ENCODE peak calls at places on chromosomes 2 and 18, in ten cellular contexts. F, N, A, I, J, G, C, X, M and D are unnamed samples.
A peak's percentile ranks its signal among the peaks of the same experiment; 100 is the strongest.

GRCh38 chr18:58891753-58892152 is 27.1 kb downstream of the ZNF532 start:
- DNase-seq in I (no peak), A (no peak), G (no peak), J (no peak), N (no peak), C (no peak), X (no peak), F (no peak), M (no peak), D (no peak)

GRCh38 chr2:96685592-96686459 is 43.3 kb downstream of the FER1L5 start:
- DNase-seq in C (no peak), J (peak; percentile 82), G (peak; percentile 79), F (no peak), A (no peak), N (no peak), M (no peak), I (no peak), X (no peak), D (no peak)

GRCh38 chr2:166628478-166629136 is 134.6 kb upstream of the SCN7A start:
- DNase-seq in I (no peak), M (peak; percentile 40), G (no peak), N (no peak), F (no peak), J (peak; percentile 71), A (no peak), C (no peak), X (no peak), D (no peak)

GRCh38 chr2:74128206-74128605 is 19.5 kb downstream of the BOLA3 start:
- DNase-seq in G (no peak), N (peak; percentile 41), M (no peak), F (no peak), X (no peak), A (no peak), J (no peak), I (no peak), C (no peak), D (no peak)

GRCh38 chr2:20362701-20363435 is 12.2 kb upstream of the PUM2 start:
- DNase-seq in M (no peak), C (no peak), F (no peak), G (no peak), X (no peak), I (no peak), N (no peak), A (no peak), J (no peak), D (no peak)

GRCh38 chr2:189213226-189213625 is 33.7 kb upstream of the COL5A2 start:
- DNase-seq in C (no peak), G (no peak), M (no peak), A (no peak), X (no peak), J (no peak), F (no peak), N (peak; percentile 44), I (no peak), D (no peak)

GRCh38 chr2:25169073-25169470 is 692 bp upstream of the POMC start:
- DNase-seq in X (no peak), I (no peak), J (no peak), A (no peak), C (no peak), F (no peak), N (no peak), M (no peak), G (no peak), D (no peak)

GRCh38 chr18:36265035-36265434 is 32.5 kb upstream of the FHOD3 start:
- DNase-seq in N (no peak), J (no peak), A (no peak), X (no peak), M (no peak), G (no peak), F (no peak), C (no peak), I (no peak), D (no peak)

GRCh38 chr2:20080839-20081348 is 29.5 kb upstream of the LAPTM4A start:
- DNase-seq in F (no peak), I (no peak), C (no peak), X (no peak), N (no peak), A (no peak), J (peak; percentile 57), G (no peak), M (no peak), D (no peak)

DNA sequence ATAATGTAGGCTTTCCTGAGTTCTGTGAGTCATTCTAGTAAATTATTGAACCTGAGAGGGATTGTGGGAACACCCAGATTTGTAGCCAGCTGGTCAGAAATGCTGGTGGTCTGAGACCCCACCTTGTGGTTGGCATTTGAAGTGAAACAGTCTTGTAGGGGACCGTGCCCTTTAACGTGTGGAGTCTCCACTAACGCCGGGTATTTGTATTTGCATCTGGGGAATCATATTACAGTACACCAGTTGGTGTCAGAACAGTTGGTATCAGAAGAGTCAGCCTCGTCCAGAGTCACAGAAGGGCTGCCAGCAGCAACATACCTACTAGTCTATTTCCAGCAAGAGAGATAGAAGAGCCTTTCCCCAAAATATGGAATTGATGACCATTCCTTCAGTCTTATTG is 38.3 kb upstream of the PTPN4 start:
- DNase-seq in A (no peak), I (no peak), X (no peak), J (no peak), N (no peak), M (no peak), F (no peak), G (no peak), C (no peak), D (no peak)
- TF ChIP-seq CTCF in A (no peak), I (peak; percentile 16), X (no peak), J (peak; percentile 54), N (no peak), M (no peak), F (no peak), G (no peak), C (no peak), D (no peak)

GRCh38 chr2:131154647-131155046 is 49.5 kb downstream of the PLEKHB2 start:
- DNase-seq in M (no peak), A (no peak), J (peak; percentile 41), C (no peak), X (no peak), N (no peak), F (no peak), I (no peak), G (no peak), D (no peak)

GRCh38 chr2:131152065-131152464 is 46.9 kb downstream of the PLEKHB2 start:
- DNase-seq in N (peak; percentile 36), M (no peak), A (no peak), J (peak; percentile 52), C (no peak), G (no peak), I (no peak), F (peak; percentile 51), X (no peak), D (no peak)

GRCh38 chr2:131155208-131155855 is 50.2 kb downstream of the PLEKHB2 start:
- DNase-seq in M (no peak), A (no peak), I (no peak), C (no peak), J (no peak), G (no peak), F (no peak), X (no peak), N (no peak), D (no peak)

GRCh38 chr2:131153529-131153928 is 48.4 kb downstream of the PLEKHB2 start:
- DNase-seq in A (no peak), C (no peak), J (no peak), M (no peak), I (no peak), X (no peak), N (no peak), F (peak; percentile 19), G (no peak), D (no peak)

DNA sequence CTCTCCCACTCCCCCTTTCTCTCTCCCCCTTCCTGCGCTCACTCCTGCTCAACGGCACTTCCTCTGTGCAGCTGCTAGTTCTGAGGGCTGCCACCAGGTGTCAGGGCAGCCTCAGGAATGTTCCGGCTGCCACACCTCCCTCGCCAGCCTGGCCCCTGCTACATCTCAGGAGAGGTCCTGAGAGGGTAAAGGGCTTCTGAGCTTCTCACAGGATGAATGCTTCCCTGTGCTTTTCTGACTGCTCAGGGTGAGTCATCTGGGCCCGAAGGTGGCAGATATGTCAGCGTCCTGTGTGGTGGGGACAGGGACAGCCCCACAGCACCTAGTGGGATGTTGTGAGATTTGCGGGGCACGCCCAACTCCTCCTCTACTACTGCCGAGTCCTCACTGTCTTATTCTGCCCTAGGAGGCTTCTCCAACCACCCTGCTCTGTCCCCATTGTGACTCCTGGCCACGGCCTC is 49.0 kb downstream of the PLEKHB2 start:
- DNase-seq in M (peak; percentile 78), C (peak; percentile 68), N (peak; percentile 80), A (peak; percentile 43), X (peak; percentile 52), I (peak; percentile 72), F (peak; percentile 83), G (peak; percentile 57), J (peak; percentile 85), D (peak; percentile 86)
- TF ChIP-seq CTCF in M (peak; percentile 76), C (peak; percentile 92), N (peak; percentile 89), A (peak; percentile 81), X (peak; percentile 91), I (peak; percentile 76), F (peak; percentile 93), G (peak; percentile 73), J (peak; percentile 88), D (peak; percentile 100)

GRCh38 chr2:46297546-46298271 is 502 bp downstream of the EPAS1 start:
- DNase-seq in F (no peak), G (peak; percentile 32), J (peak; percentile 72), N (peak; percentile 45), X (peak; percentile 80), C (peak; percentile 77), M (peak; percentile 96), A (peak; percentile 26), I (peak; percentile 73), D (peak; percentile 62)

GRCh38 chr2:46296840-46297545 is at the start of gene EPAS1:
- DNase-seq in C (peak; percentile 91), G (peak; percentile 91), I (peak; percentile 97), J (peak; percentile 94), M (peak; percentile 99), F (no peak), A (peak; percentile 90), X (peak; percentile 82), N (peak; percentile 94), D (peak; percentile 95)

GRCh38 chr2:46293466-46293865 is 3.7 kb upstream of the EPAS1 start:
- DNase-seq in G (no peak), N (peak; percentile 51), I (no peak), J (no peak), C (no peak), A (no peak), F (no peak), X (no peak), M (no peak), D (no peak)

GRCh38 chr2:46296216-46296839 is 879 bp upstream of the EPAS1 start:
- DNase-seq in M (peak; percentile 84), A (peak; percentile 43), C (no peak), F (no peak), J (peak; percentile 61), I (peak; percentile 76), G (no peak), N (no peak), X (no peak), D (peak; percentile 38)

GRCh38 chr2:46294185-46294836 is 2.9 kb upstream of the EPAS1 start:
- DNase-seq in F (no peak), N (peak; percentile 52), X (no peak), G (peak; percentile 46), M (no peak), A (peak; percentile 24), C (peak; percentile 34), I (no peak), J (peak; percentile 59), D (peak; percentile 48)
- TF ChIP-seq CTCF in F (peak; percentile 10), N (peak; percentile 44), X (peak; percentile 17), G (peak; percentile 58), M (peak; percentile 32), A (peak; percentile 44), C (peak; percentile 39), I (no peak), J (peak; percentile 67), D (peak; percentile 40)

GRCh38 chr2:63841254-63842022 is at the start of gene UGP2:
- DNase-seq in A (peak; percentile 97), G (peak; percentile 77), F (peak; percentile 92), C (peak; percentile 89), I (peak; percentile 95), M (peak; percentile 95), N (peak; percentile 98), J (peak; percentile 95), X (peak; percentile 88), D (peak; percentile 84)
- TF ChIP-seq CTCF in A (peak; percentile 33), G (no peak), F (peak; percentile 55), C (peak; percentile 33), I (peak; percentile 23), M (peak; percentile 29), N (peak; percentile 15), J (peak; percentile 36), X (peak; percentile 8), D (peak; percentile 38)